ENCODE peak calls at places on chromosomes 16 and 17, in nine cellular contexts. N is AG10803, J is astrocyte of the spinal cord, X is OCI-LY7, T is bronchial epithelial cell, I is AG09319, F is H1, O is right atrium auricular region, Z is GM23338. A is an unnamed sample.

GRCh38 chr17:19705771-19706770 is 10.3 kb downstream of the SLC47A2 start:
- DNase-seq in N (no peak), J (no peak), X (no peak), T (no peak), I (no peak), F (peak), O (peak), Z (no peak), A (peak)

GRCh38 chr16:84362410-84362809 is 5.9 kb upstream of the ATP2C2 start:
- DNase-seq in N (no peak), J (no peak), X (no peak), T (no peak), I (no peak), F (no peak), O (no peak), Z (peak), A (no peak)

GRCh38 chr16:19549688-19550087 is 5.8 kb upstream of the VPS35L start:
- DNase-seq in N (no peak), J (no peak), X (no peak), T (no peak), I (no peak), F (no peak), O (no peak), Z (no peak), A (no peak)

GRCh38 chr16:2530629-2531318 is 434 bp downstream of the CEMP1 start:
- DNase-seq in N (no peak), J (no peak), X (no peak), T (no peak), I (no peak), F (no peak), O (no peak), Z (no peak), A (no peak)

GRCh38 chr17:70829876-70830275 is 660.5 kb downstream of the KCNJ2 start:
- DNase-seq in N (peak), J (no peak), X (no peak), T (peak), I (no peak), F (no peak), O (no peak), Z (no peak), A (no peak)

GRCh38 chr17:58300336-58300735 is 19.6 kb upstream of the MPO start:
- DNase-seq in N (no peak), J (no peak), X (no peak), T (no peak), I (no peak), F (peak), O (no peak), Z (no peak), A (peak)

GRCh38 chr17:76909971-76910760 is 42.0 kb downstream of the MGAT5B start:
- DNase-seq in N (peak), J (peak), X (peak), T (peak), I (no peak), F (peak), O (no peak), Z (peak), A (peak)

GRCh38 chr17:32558997-32559650 is 72.3 kb downstream of the CDK5R1 start:
- DNase-seq in N (no peak), J (no peak), X (peak), T (peak), I (no peak), F (no peak), O (no peak), Z (no peak), A (peak)

GRCh38 chr17:77783991-77784820 is 174.3 kb upstream of the TNRC6C start:
- DNase-seq in N (no peak), J (no peak), X (no peak), T (no peak), I (no peak), F (no peak), O (no peak), Z (no peak), A (peak)

GRCh38 chr17:29369831-29370735 is 20.1 kb upstream of the TAOK1 start:
- DNase-seq in N (peak), J (peak), X (peak), T (peak), I (peak), F (peak), O (peak), Z (peak), A (peak)

GRCh38 chr17:70929226-70929625 is 759.9 kb downstream of the KCNJ2 start:
- DNase-seq in N (peak), J (no peak), X (no peak), T (no peak), I (no peak), F (no peak), O (no peak), Z (no peak), A (no peak)

GRCh38 chr16:89560413-89561194 is at the start of gene RPL13:
- DNase-seq in N (peak), J (peak), X (peak), T (peak), I (peak), F (peak), O (peak), Z (peak), A (peak)

DNA sequence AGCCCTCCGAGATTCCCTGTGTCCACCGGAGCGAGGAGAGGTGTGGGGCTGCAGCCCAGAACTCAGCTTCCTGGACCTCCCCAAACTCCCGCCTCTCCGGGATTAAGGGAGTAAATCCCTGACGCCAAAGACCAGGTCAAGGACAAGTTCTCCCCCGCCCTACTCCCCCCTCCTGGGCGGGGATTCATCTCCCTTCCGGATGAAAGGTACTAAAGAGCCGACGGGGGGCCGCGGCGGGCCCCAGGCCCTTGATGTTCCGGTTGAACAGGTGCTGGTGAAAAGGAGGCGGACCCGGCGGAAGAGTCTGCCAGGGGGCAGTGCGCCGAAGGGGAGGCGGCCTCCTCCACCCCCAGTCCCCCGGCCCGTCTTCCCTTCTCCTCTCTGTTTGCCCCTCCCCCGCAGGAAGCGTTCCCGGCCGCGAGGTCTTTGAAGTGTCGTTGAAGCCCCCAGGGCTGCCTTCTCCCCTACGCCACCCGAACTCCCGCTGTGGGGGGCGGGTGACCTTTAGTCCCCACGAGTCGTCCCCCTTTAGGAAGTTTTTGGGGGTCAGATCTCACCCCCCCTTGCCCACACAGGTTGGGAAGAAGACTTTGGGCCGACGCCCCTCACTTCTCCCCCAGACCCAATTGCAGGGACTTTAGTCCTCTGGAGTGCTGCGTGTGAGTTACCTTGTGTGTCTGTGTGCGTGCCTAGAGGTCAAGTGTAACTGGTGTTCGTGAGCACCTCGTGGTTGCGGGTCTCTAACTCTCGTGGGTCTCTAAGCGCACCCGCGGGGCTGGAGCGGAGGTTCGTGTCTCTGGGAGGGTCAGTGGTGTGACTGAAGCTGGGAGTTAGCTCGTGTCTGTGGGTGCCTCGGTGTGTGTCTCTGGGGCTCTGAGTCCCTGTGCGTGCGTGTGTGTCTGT is 1.1 kb upstream of the MLLT6 start:
- DNase-seq in N (no peak), J (no peak), X (peak), T (peak), I (no peak), F (peak), O (peak), Z (peak), A (peak)
- TF ChIP-seq CTCF in N (no peak), J (no peak), X (peak), T (no peak), I (no peak), F (no peak), O (no peak), Z (no peak), A (no peak)

GRCh38 chr16:82248677-82249076 is 78.7 kb upstream of the MPHOSPH6 start:
- DNase-seq in N (no peak), J (no peak), X (no peak), T (no peak), I (no peak), F (no peak), O (no peak), Z (no peak), A (no peak)
- TF ChIP-seq CTCF in N (no peak), J (no peak), X (no peak), T (no peak), I (no peak), F (no peak), O (no peak), Z (no peak), A (no peak)

GRCh38 chr17:36930501-36930900 is 6.8 kb upstream of the LHX1 start:
- DNase-seq in N (no peak), J (no peak), X (no peak), T (no peak), I (no peak), F (no peak), O (no peak), Z (no peak), A (no peak)
- TF ChIP-seq CTCF in N (no peak), J (no peak), X (no peak), T (no peak), I (no peak), F (no peak), O (no peak), Z (no peak), A (no peak)

GRCh38 chr16:50547340-50547865 is 793 bp upstream of the NKD1 start:
- DNase-seq in N (no peak), J (peak), X (peak), T (no peak), I (no peak), F (peak), O (no peak), Z (peak), A (peak)
- TF ChIP-seq CTCF in N (no peak), J (peak), X (peak), T (peak), I (no peak), F (peak), O (no peak), Z (peak), A (peak)

DNA sequence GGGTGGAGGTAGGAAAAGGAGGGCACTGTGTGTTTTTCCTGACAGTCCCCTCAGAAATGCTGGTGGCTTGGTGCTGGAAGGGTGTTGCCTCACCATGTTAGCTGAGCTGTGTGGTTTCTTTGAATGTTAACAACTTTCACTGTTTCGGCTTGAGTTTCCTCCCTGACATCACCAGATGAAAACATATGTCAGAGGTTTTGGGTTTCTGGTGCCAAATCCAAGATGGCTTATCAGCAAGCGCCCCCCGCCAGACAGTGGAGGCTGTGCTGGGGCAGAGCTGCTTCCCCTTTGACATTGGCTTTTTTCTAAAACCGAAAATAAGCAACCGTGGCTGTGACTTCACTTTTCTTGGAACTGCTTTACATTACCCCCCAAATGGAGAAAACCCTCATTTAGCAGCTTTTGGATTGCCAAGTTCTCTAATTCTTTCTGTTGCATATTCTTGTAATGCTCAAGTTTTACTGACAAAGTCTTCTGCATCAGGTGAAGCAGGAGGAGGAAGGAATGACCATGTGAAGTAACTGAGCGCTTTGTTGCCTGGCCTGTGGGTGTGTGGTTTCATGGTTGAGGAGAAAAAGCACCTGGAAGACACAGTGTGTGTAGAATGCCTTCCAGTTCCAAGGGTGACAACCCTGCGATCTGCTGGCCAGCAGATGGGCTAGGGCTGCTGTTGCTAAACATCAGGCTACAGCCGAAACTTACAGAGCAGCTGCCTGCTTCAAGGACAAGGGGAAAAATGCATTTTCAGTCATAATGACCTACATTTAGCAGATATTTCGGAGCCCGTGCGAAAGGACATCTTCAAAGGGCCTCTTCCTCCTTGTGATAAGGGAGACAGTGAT is 9.7 kb downstream of the RMI2 start:
- DNase-seq in N (peak), J (peak), X (peak), T (no peak), I (no peak), F (no peak), O (no peak), Z (no peak), A (peak)
- TF ChIP-seq CTCF in N (no peak), J (no peak), X (peak), T (no peak), I (peak), F (no peak), O (no peak), Z (peak), A (peak)

GRCh38 chr17:81033535-81034167 is 1.3 kb upstream of the BAIAP2 start:
- DNase-seq in N (no peak), J (no peak), X (no peak), T (no peak), I (no peak), F (no peak), O (no peak), Z (no peak), A (no peak)

GRCh38 chr17:81036128-81036891 is 1.4 kb downstream of the BAIAP2 start:
- DNase-seq in N (no peak), J (no peak), X (no peak), T (peak), I (no peak), F (no peak), O (no peak), Z (no peak), A (no peak)

GRCh38 chr17:81034168-81034777 is 678 bp upstream of the BAIAP2 start:
- DNase-seq in N (no peak), J (no peak), X (no peak), T (no peak), I (no peak), F (no peak), O (no peak), Z (no peak), A (no peak)

GRCh38 chr17:81035389-81036127 is 607 bp downstream of the BAIAP2 start:
- DNase-seq in N (no peak), J (no peak), X (no peak), T (no peak), I (no peak), F (peak), O (no peak), Z (no peak), A (no peak)

GRCh38 chr17:81034779-81035388 is at the start of gene BAIAP2:
- DNase-seq in N (peak), J (peak), X (peak), T (peak), I (peak), F (peak), O (peak), Z (peak), A (peak)
- TF ChIP-seq CTCF in N (no peak), J (no peak), X (peak), T (no peak), I (no peak), F (no peak), O (no peak), Z (peak), A (no peak)

GRCh38 chr16:14309001-14309886 is 238.1 kb downstream of the MRTFB start:
- DNase-seq in N (peak), J (no peak), X (peak), T (peak), I (no peak), F (no peak), O (no peak), Z (peak), A (no peak)
- TF ChIP-seq CTCF in N (peak), J (peak), X (peak), T (peak), I (no peak), F (peak), O (no peak), Z (peak), A (no peak)

DNA sequence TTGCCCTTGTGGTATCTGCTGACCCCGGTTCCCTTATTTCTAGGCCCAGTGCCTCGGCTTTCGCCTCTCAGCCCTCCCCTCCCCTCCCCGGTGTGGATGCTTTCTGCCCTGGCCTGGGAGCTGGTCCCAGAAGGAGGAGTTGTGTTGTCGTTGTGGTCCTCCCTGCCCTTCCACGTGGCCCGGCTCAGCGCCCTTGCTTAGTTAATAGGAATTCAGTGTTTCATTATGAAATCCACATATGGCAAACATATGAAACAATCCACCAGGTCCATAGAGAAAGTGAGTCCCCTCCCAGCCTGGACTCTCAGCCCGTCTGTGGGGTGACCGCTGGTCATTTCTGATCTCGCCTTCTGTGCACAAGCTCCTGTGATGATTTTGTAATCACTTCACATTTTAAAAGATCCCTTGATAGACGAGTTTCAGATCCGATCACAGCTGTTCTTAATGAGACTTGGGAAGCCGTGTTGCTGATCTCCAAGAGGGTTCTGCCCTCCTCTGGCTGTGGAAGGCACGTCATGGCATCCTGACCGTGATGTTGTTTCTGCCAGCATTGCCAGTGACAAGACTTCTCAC is 112.1 kb downstream of the BANP start:
- DNase-seq in N (peak), J (peak), X (no peak), T (no peak), I (peak), F (no peak), O (no peak), Z (no peak), A (no peak)
- TF ChIP-seq CTCF in N (peak), J (peak), X (no peak), T (no peak), I (peak), F (peak), O (no peak), Z (peak), A (no peak)